ENCODE peak calls at places on chromosomes 7 and 10, in five cellular contexts. L is PC-9, B is sigmoid colon, H is pancreas, E is cardiac muscle cell. V is an unnamed sample.

GRCh38 chr7:139033346-139034114 is 2.3 kb downstream of the ZC3HAV1L start:
- DNase-seq in L (no peak), B (no peak), E (no peak), H (no peak), V (no peak)

GRCh38 chr7:2309889-2310331 is 4.3 kb downstream of the SNX8 start:
- DNase-seq in H (no peak), E (peak; percentile 17), B (no peak), L (no peak), V (peak; percentile 17)

GRCh38 chr10:112842832-112843360 is 107.2 kb upstream of the TCF7L2 start:
- DNase-seq in L (no peak), B (no peak), H (no peak), E (no peak), V (no peak)

GRCh38 chr7:113799896-113800295 is 118.9 kb downstream of the PPP1R3A start:
- DNase-seq in H (no peak), B (no peak), E (no peak), L (no peak), V (no peak)

GRCh38 chr10:79390551-79391229 is 43.4 kb downstream of the PPIF start:
- DNase-seq in L (no peak), E (no peak), H (peak; percentile 13), B (peak; percentile 88), V (no peak)

GRCh38 chr7:16315280-16315679 is 106.1 kb downstream of the CRPPA start:
- DNase-seq in H (no peak), B (no peak), L (no peak), E (no peak), V (no peak)

GRCh38 chr7:146115665-146116451 is 743 bp upstream of the CNTNAP2 start:
- DNase-seq in E (peak; percentile 94), B (no peak), H (peak; percentile 56), L (no peak), V (peak; percentile 2)

GRCh38 chr10:126131338-126131737 is 235.0 kb downstream of the FANK1 start:
- DNase-seq in E (no peak), B (no peak), H (no peak), L (no peak), V (no peak)

GRCh38 chr10:5948999-5949759 is 28.2 kb downstream of the IL15RA start:
- DNase-seq in L (no peak), B (peak; percentile 81), H (no peak), E (peak; percentile 57), V (peak; percentile 59)

GRCh38 chr10:46326066-46326465 is 39.3 kb downstream of the ANTXRL start:
- DNase-seq in B (no peak), L (no peak), E (no peak), H (no peak), V (peak; percentile 15)

GRCh38 chr10:46323176-46323575 is 36.4 kb downstream of the ANTXRL start:
- DNase-seq in B (no peak), H (no peak), E (no peak), L (no peak), V (no peak)

GRCh38 chr10:46327685-46328084 is 40.9 kb downstream of the ANTXRL start:
- DNase-seq in L (no peak), H (no peak), E (no peak), B (no peak), V (no peak)

GRCh38 chr10:46326971-46327370 is 40.2 kb downstream of the ANTXRL start:
- DNase-seq in H (no peak), B (peak; percentile 42), E (no peak), L (no peak), V (no peak)

DNA sequence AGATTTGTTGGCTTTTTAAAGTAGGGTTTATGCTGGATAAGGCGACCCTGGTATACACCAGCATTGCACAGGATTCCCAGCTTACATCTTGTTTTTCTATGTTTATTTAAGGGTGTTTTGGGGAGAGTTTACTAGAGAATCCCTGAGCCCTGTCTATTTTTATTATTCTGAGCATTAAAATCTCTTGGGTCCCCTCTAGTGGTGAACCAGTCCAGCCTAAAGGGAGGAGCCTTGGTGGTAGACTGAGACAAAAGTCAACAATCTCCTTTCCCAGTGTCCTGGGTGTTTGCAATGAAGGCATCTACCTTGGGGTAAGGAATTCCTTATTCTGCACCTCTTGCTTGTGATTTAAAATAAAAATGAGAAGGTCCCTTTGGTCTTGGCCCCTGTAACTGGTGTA is 38.2 kb downstream of the ANTXRL start:
- DNase-seq in L (no peak), H (no peak), E (no peak), B (no peak), V (peak; percentile 12)
- TF ChIP-seq CTCF in L (peak; percentile 63), H (no peak), E (peak; percentile 45), B (no peak), V (peak; percentile 33)

DNA sequence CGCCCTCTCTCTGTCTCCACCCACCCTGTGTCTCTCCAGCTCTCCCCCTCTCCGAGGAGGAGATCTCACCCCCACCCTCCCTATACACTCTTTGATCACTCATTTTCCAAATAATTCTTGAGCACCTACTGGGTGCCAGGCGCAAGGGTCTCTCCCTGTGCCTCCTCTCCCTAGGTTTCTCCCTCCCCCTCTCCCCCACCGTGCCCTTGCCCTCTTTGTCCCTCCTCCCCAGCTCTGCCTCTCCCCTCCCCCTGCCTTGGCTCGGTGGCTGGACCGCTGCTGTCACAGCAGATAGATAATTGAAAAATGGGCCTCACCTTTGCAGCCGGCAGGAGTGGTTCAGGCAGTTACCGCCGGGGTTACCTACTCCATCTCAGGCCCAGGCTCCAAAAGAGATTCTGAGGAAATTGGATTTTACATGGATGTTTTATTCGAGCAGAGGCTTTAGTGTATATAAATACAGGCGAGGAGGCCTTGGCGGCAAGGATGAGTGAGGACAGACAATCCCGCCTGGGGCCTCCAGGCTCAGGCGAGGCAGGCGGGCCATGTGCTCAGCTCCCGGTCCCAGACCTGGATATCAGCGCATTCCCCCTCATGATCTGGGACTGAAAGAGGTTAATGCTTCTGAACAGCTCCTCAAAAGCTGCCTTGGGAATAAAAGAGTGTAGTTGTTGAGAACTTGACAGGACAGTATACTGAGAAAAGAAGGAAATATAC is 60.8 kb upstream of the BTRC start:
- DNase-seq in E (no peak), L (no peak), H (no peak), B (no peak), V (no peak)
- H3K4me3 ChIP-seq in E (peak overlapping the region; percentile 41), L (no peak overlapping the region), H (no peak overlapping the region), B (peak overlapping the region; percentile 54), V (no peak overlapping the region)

DNA sequence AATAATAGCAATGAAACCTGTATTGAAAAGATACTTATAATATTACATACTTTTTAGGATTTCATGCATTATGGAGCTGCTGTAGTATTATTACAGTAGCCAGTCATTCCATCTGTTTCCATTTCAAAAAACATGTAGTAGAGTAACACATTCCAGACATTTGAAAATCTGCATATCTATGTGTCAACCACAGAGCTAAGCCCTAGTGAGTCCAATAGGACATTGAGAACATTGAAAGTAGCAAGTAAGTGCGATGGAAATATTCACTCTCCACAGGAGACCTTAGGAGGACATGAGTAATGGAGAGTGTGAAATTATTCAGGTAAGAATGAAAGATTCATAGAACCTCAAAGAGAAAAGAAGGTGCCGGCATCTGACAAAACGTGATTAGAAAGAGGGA is 15.3 kb downstream of the NSMCE4A start:
- DNase-seq in B (no peak), E (no peak), L (no peak), H (no peak), V (no peak)
- H3K36me3 ChIP-seq in B (peaks cover 28% of the 10 kb centered on the region), E (peaks cover 16% of the 10 kb centered on the region), L (no peaks in the 10 kb centered on the region), H (peaks cover 4% of the 10 kb centered on the region), V (no peaks in the 10 kb centered on the region)

GRCh38 chr10:116972136-116972535 is 32.9 kb downstream of the SHTN1 start:
- DNase-seq in L (no peak), H (no peak), E (no peak), B (no peak), V (no peak)

GRCh38 chr10:116973946-116974345 is 31.0 kb downstream of the SHTN1 start:
- DNase-seq in H (no peak), L (peak; percentile 42), E (no peak), B (no peak), V (no peak)

GRCh38 chr10:116968331-116968730 is 36.7 kb downstream of the SHTN1 start:
- DNase-seq in E (no peak), H (no peak), L (no peak), B (no peak), V (peak; percentile 68)

GRCh38 chr10:116973371-116973905 is 31.5 kb downstream of the SHTN1 start:
- DNase-seq in L (no peak), E (no peak), H (no peak), B (no peak), V (no peak)

DNA sequence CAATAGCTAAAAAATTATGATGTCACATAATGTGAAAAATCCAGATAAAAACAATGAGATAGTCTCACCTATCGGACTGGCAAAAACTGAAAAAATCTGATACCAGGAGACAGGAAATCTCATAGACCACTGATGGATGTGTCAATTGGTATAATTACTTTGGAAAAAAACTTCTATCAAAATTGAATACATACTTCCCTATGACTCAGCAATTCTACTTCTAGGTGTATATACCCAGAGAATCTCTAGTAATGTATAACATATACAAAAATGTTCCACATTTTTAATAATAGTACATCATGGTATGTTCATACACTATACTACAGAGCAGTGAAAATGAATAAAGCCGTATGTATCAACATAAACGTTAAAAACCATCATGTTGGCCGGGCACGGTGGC is 34.9 kb downstream of the SHTN1 start:
- DNase-seq in B (no peak), L (no peak), E (no peak), H (no peak), V (no peak)
- TF ChIP-seq CTCF in B (no peak), L (no peak), E (no peak), H (no peak), V (no peak)

GRCh38 chr10:36801660-36802059 is 323.7 kb upstream of the ANKRD30A start:
- DNase-seq in L (no peak), H (no peak), E (no peak), B (no peak), V (no peak)
- H3K4me3 ChIP-seq in L (no peak overlapping the region), H (no peak overlapping the region), E (no peak overlapping the region), B (no peak overlapping the region), V (no peak overlapping the region)

GRCh38 chr7:5711419-5711818 is 70.0 kb downstream of the RNF216 start:
- DNase-seq in E (no peak), H (no peak), B (no peak), L (no peak), V (peak; percentile 57)
- H3K36me3 ChIP-seq in E (peaks cover 60% of the 10 kb centered on the region), H (peaks cover 26% of the 10 kb centered on the region), B (peaks cover 50% of the 10 kb centered on the region), L (peaks cover 10% of the 10 kb centered on the region), V (peaks cover 18% of the 10 kb centered on the region)